ENCODE peak calls at places on chromosomes 5 and 9, in four cellular contexts. C is HCT116, T is SK-N-SH, H is K562. V is an unnamed sample.

GRCh38 chr5:117488976-117489500 is 914.4 kb upstream of the SEMA6A start:
- DNase-seq in C (no peak), T (no peak), H (no peak), V (no peak)

GRCh38 chr9:11038366-11038765 is 425.6 kb upstream of the PTPRD start:
- DNase-seq in C (no peak), T (no peak), H (no peak), V (no peak)

GRCh38 chr5:112419596-112420110 is 576 bp upstream of the EPB41L4A start:
- DNase-seq in C (peak), T (peak), H (peak), V (peak)

GRCh38 chr5:169416583-169417196 is 115.8 kb upstream of the SLIT3 start:
- DNase-seq in C (no peak), T (no peak), H (no peak), V (no peak)

GRCh38 chr5:145510324-145510723 is 324.8 kb downstream of the PRELID2 start:
- DNase-seq in C (no peak), T (no peak), H (no peak), V (no peak)

GRCh38 chr5:171826132-171826531 is 40.5 kb downstream of the SMIM23 start:
- DNase-seq in C (no peak), T (no peak), H (no peak), V (no peak)

GRCh38 chr9:95167998-95168397 is 149.5 kb downstream of the FANCC start:
- DNase-seq in C (peak), T (peak), H (peak), V (peak)

GRCh38 chr5:148268556-148268955 is at the start of gene SPINK13:
- DNase-seq in C (peak), T (no peak), H (no peak), V (no peak)

GRCh38 chr5:138408023-138408422 is 30.8 kb upstream of the REEP2 start:
- DNase-seq in C (no peak), T (no peak), H (no peak), V (no peak)

GRCh38 chr9:137303031-137303892 is 1.2 kb upstream of the NRARP start:
- DNase-seq in C (no peak), T (peak), H (no peak), V (no peak)

GRCh38 chr9:34049630-34050384 is 1.1 kb upstream of the UBAP2 start:
- DNase-seq in C (no peak), T (peak), H (peak), V (peak)

GRCh38 chr9:124513374-124513994 is 6.3 kb upstream of the NR5A1 start:
- DNase-seq in C (no peak), T (peak), H (peak), V (no peak)

GRCh38 chr9:27791311-27791710 is 218.0 kb upstream of the C9orf72 start:
- DNase-seq in C (no peak), T (no peak), H (no peak), V (no peak)

GRCh38 chr9:128818839-128819715 is 777 bp downstream of the ENDOG start:
- DNase-seq in C (no peak), T (peak), H (peak), V (peak)

GRCh38 chr9:129708799-129709198 is 43.4 kb downstream of the PRRX2 start:
- DNase-seq in C (no peak), T (no peak), H (no peak), V (no peak)

GRCh38 chr9:129881547-129882324 is 46.5 kb downstream of the USP20 start:
- DNase-seq in C (no peak), T (peak), H (peak), V (no peak)

GRCh38 chr5:51829691-51830090 is 446.4 kb downstream of the ISL1 start:
- DNase-seq in C (no peak), T (no peak), H (no peak), V (no peak)

GRCh38 chr5:102713682-102714231 is 41.3 kb upstream of the PAM start:
- DNase-seq in C (no peak), T (no peak), H (no peak), V (no peak)

GRCh38 chr9:131273146-131273545 is 3.2 kb downstream of the FAM78A start:
- DNase-seq in C (no peak), T (no peak), H (peak), V (no peak)

GRCh38 chr5:74977475-74977874 is 74.9 kb downstream of the GCNT4 start:
- DNase-seq in C (no peak), T (no peak), H (no peak), V (no peak)

GRCh38 chr5:149550608-149551226 is 522 bp downstream of the CSNK1A1 start:
- DNase-seq in C (no peak), T (peak), H (peak), V (no peak)

GRCh38 chr9:33437898-33438297 is 9.5 kb downstream of the AQP3 start:
- DNase-seq in C (no peak), T (no peak), H (no peak), V (no peak)

GRCh38 chr5:173472164-173472563 is 143.9 kb upstream of the STC2 start:
- DNase-seq in C (peak), T (no peak), H (no peak), V (no peak)

GRCh38 chr9:106286249-106286648 is 576.7 kb upstream of the ZNF462 start:
- DNase-seq in C (no peak), T (peak), H (no peak), V (peak)

DNA sequence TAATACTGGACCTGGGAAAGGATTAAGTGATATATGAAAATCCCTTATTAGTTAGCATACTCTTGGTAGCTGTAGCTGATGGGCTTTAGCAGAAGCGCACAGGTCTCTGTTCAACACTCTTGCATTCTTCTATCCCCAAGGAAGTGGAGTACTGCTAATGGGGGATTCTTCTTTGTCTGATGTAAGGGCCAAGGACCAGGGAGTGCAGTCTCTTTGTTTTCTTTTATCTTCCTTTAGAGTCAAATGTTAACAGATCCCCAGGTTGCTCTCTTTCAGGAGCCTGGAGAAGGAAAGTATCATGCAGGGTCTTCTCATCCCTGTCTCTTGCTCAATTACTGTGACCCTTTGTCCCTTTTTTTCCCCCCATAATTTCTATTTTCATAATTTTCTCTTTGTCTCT is 1146.9 kb upstream of the DMAC1 start:
- DNase-seq in C (no peak), T (no peak), H (no peak), V (no peak)
- TF ChIP-seq MAX in C (no peak), T (no peak), H (no peak), V (no peak)

GRCh38 chr5:38948501-38948900 is 102.7 kb downstream of the OSMR start:
- DNase-seq in C (no peak), T (no peak), H (no peak), V (no peak)
- TF ChIP-seq MAX in C (no peak), T (no peak), H (no peak), V (no peak)

DNA sequence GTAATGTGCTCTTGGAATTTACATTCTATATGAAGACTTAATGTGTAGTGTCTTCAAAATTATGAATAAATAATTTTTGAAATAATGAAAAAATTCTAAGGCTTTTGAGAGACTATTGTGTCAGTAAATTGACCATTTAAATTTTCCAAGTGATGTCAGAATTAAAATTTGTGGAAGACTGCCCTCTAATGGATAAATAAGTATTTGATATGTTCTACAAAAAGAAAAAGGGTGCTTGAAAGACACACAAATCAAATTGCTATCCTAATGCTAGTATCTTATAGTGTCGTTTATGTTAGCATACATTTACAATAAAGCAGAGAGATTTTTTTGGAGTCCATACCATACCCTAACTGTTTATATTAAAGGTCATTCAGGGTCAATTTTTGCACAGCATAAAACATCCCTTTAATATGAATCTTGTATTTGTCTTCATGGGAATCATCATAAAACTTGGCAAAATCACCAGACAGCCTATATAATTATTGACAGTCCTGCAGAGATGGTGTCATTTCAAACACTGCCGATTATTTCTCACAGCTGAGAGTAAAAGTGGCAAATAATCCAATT is 120.8 kb upstream of the SLC27A6 start:
- DNase-seq in C (no peak), T (peak), H (no peak), V (no peak)
- TF ChIP-seq MAX in C (no peak), T (no peak), H (no peak), V (no peak)

DNA sequence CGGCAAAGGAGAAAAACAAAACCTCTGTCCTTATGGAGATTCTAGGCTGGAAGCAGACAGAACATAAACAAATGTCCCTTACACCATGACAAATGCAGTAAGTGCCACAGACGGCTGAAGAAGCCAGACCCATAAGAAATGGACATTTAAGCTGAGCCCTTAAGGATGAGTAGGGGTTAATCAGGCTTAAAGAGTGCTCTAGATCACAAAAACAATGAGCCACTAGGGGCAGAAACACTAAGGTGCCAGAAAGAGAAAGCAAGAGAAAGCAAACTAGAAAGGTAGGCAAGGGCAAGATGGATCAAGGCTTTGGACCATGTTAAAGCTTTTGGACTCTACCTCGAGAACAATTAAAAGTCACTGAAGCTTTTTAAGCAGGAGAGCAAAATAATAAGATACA is 326.9 kb upstream of the WWC1 start:
- DNase-seq in C (no peak), T (peak), H (no peak), V (no peak)
- TF ChIP-seq MAX in C (no peak), T (no peak), H (no peak), V (no peak)